ENCODE peak calls at places on chromosomes 13 and 19, in four cellular contexts. One of them, this sample, is unnamed.
A peak's percentile ranks its signal among the peaks of the same experiment; 100 is the strongest.

GRCh38 chr13:48437381-48437780 is 24.5 kb upstream of the LPAR6 start:
- DNase-seq in colonic mucosa: peak; percentile 38
- DNase-seq in HFFc6: no peak
- DNase-seq in T-cell: no peak
- DNase-seq in this sample: no peak

GRCh38 chr19:55644842-55645511 is 1.5 kb downstream of the ZNF581 start:
- DNase-seq in colonic mucosa: no peak
- DNase-seq in HFFc6: no peak
- DNase-seq in T-cell: no peak
- DNase-seq in this sample: no peak

GRCh38 chr13:41780736-41781708 is 179.9 kb downstream of the VWA8 start:
- DNase-seq in colonic mucosa: no peak
- DNase-seq in HFFc6: peak; percentile 77
- DNase-seq in T-cell: no peak
- DNase-seq in this sample: peak; percentile 55

GRCh38 chr13:109628251-109628699 is 158.1 kb downstream of the IRS2 start:
- DNase-seq in colonic mucosa: no peak
- DNase-seq in HFFc6: peak; percentile 76
- DNase-seq in T-cell: no peak
- DNase-seq in this sample: no peak

GRCh38 chr19:7522923-7523667 is 671 bp downstream of the MCOLN1 start:
- DNase-seq in colonic mucosa: no peak
- DNase-seq in HFFc6: no peak
- DNase-seq in T-cell: no peak
- DNase-seq in this sample: no peak

GRCh38 chr19:53432088-53432661 is 391 bp downstream of the ZNF761 start:
- DNase-seq in colonic mucosa: no peak
- DNase-seq in HFFc6: peak; percentile 17
- DNase-seq in T-cell: no peak
- DNase-seq in this sample: no peak

GRCh38 chr13:110617326-110618072 is 2.2 kb downstream of the NAXD start:
- DNase-seq in colonic mucosa: peak; percentile 53
- DNase-seq in HFFc6: peak; percentile 24
- DNase-seq in T-cell: no peak
- DNase-seq in this sample: peak; percentile 82

GRCh38 chr13:102401755-102402154 is at the start of gene FGF14:
- DNase-seq in colonic mucosa: no peak
- DNase-seq in HFFc6: no peak
- DNase-seq in T-cell: no peak
- DNase-seq in this sample: no peak

GRCh38 chr13:85277753-85278152 is 521.5 kb downstream of the SLITRK6 start:
- DNase-seq in colonic mucosa: no peak
- DNase-seq in HFFc6: no peak
- DNase-seq in T-cell: no peak
- DNase-seq in this sample: peak; percentile 83

GRCh38 chr13:58838615-58839014 is 1207.1 kb downstream of the PCDH17 start:
- DNase-seq in colonic mucosa: no peak
- DNase-seq in HFFc6: no peak
- DNase-seq in T-cell: no peak
- DNase-seq in this sample: no peak

GRCh38 chr19:55927991-55928390 is 4.1 kb downstream of the NLRP13 start:
- DNase-seq in colonic mucosa: no peak
- DNase-seq in HFFc6: no peak
- DNase-seq in T-cell: no peak
- DNase-seq in this sample: no peak

GRCh38 chr13:78022164-78022877 is 103.7 kb upstream of the EDNRB start:
- DNase-seq in colonic mucosa: peak; percentile 19
- DNase-seq in HFFc6: no peak
- DNase-seq in T-cell: no peak
- DNase-seq in this sample: peak; percentile 79

GRCh38 chr19:46718157-46718933 is 1.4 kb upstream of the PRKD2 start:
- DNase-seq in colonic mucosa: peak; percentile 63
- DNase-seq in HFFc6: no peak
- DNase-seq in T-cell: peak; percentile 48
- DNase-seq in this sample: peak; percentile 20

GRCh38 chr13:78649997-78650724 is 8.8 kb downstream of the OBI1 start:
- DNase-seq in colonic mucosa: no peak
- DNase-seq in HFFc6: no peak
- DNase-seq in T-cell: no peak
- DNase-seq in this sample: peak; percentile 6

GRCh38 chr13:102769679-102770078 is 3.9 kb downstream of the TEX30 start:
- DNase-seq in colonic mucosa: no peak
- DNase-seq in HFFc6: no peak
- DNase-seq in T-cell: no peak
- DNase-seq in this sample: no peak

GRCh38 chr19:48964205-48965032 is 690 bp upstream of the FTL start:
- DNase-seq in colonic mucosa: peak; percentile 59
- DNase-seq in HFFc6: peak; percentile 46
- DNase-seq in T-cell: no peak
- DNase-seq in this sample: peak; percentile 63